ENCODE peak calls at places on chromosomes 4 and X, in eight cellular contexts. One of them, this sample, is unnamed. For H3K4me1 and H3K36me3, the result is how much of the 10 kb centered on the place peaks cover.

GRCh38 chr4:7393491-7394183 is 41.1 kb downstream of the PSAPL1 start:
- DNase-seq in sigmoid colon: no peak
- DNase-seq in cardiac muscle cell: no peak
- DNase-seq in endothelial cell of umbilical vein: no peak
- DNase-seq in ovary: no peak
- DNase-seq in psoas muscle: no peak
- DNase-seq in left lung: peak
- DNase-seq in tibial artery: no peak
- DNase-seq in this sample: no peak

GRCh38 chrX:5991393-5991792 is 237.3 kb downstream of the NLGN4X start:
- DNase-seq in endothelial cell of umbilical vein: no peak
- DNase-seq in psoas muscle: no peak
- DNase-seq in tibial artery: no peak
- DNase-seq in left lung: no peak
- DNase-seq in ovary: no peak
- DNase-seq in cardiac muscle cell: no peak
- DNase-seq in sigmoid colon: no peak
- DNase-seq in this sample: no peak

GRCh38 chr4:156824451-156825060 is 147.0 kb downstream of the PDGFC start:
- DNase-seq in tibial artery: no peak
- DNase-seq in psoas muscle: no peak
- DNase-seq in endothelial cell of umbilical vein: no peak
- DNase-seq in cardiac muscle cell: no peak
- DNase-seq in ovary: no peak
- DNase-seq in sigmoid colon: no peak
- DNase-seq in left lung: no peak
- DNase-seq in this sample: no peak

GRCh38 chr4:336893-337142 is 796 bp upstream of the ZNF141 start:
- DNase-seq in sigmoid colon: peak
- DNase-seq in ovary: no peak
- DNase-seq in psoas muscle: no peak
- DNase-seq in left lung: no peak
- DNase-seq in cardiac muscle cell: no peak
- DNase-seq in tibial artery: no peak
- DNase-seq in endothelial cell of umbilical vein: no peak
- DNase-seq in this sample: no peak

GRCh38 chr4:44760142-44760898 is 34.0 kb upstream of the GNPDA2 start:
- DNase-seq in endothelial cell of umbilical vein: peak
- DNase-seq in sigmoid colon: no peak
- DNase-seq in left lung: no peak
- DNase-seq in psoas muscle: no peak
- DNase-seq in ovary: no peak
- DNase-seq in tibial artery: no peak
- DNase-seq in cardiac muscle cell: peak
- DNase-seq in this sample: no peak

GRCh38 chrX:110853610-110854009 is 58.0 kb upstream of the CHRDL1 start:
- DNase-seq in left lung: no peak
- DNase-seq in tibial artery: no peak
- DNase-seq in ovary: no peak
- DNase-seq in cardiac muscle cell: peak
- DNase-seq in sigmoid colon: no peak
- DNase-seq in psoas muscle: peak
- DNase-seq in endothelial cell of umbilical vein: no peak
- DNase-seq in this sample: no peak

GRCh38 chrX:39418936-39419659 is 617.8 kb downstream of the MID1IP1 start:
- DNase-seq in cardiac muscle cell: peak
- DNase-seq in tibial artery: no peak
- DNase-seq in left lung: no peak
- DNase-seq in ovary: peak
- DNase-seq in sigmoid colon: no peak
- DNase-seq in endothelial cell of umbilical vein: peak
- DNase-seq in psoas muscle: no peak
- DNase-seq in this sample: peak

GRCh38 chr4:86223472-86223871 is 136.4 kb downstream of the MAPK10 start:
- DNase-seq in ovary: no peak
- DNase-seq in cardiac muscle cell: no peak
- DNase-seq in sigmoid colon: no peak
- DNase-seq in tibial artery: no peak
- DNase-seq in left lung: no peak
- DNase-seq in psoas muscle: no peak
- DNase-seq in endothelial cell of umbilical vein: peak
- DNase-seq in this sample: no peak

GRCh38 chr4:87649980-87650379 is at the start of gene DMP1:
- DNase-seq in tibial artery: no peak
- DNase-seq in left lung: no peak
- DNase-seq in endothelial cell of umbilical vein: no peak
- DNase-seq in ovary: no peak
- DNase-seq in sigmoid colon: no peak
- DNase-seq in psoas muscle: no peak
- DNase-seq in cardiac muscle cell: no peak
- DNase-seq in this sample: no peak

GRCh38 chr4:38831653-38832052 is 25.0 kb downstream of the TLR6 start:
- DNase-seq in ovary: no peak
- DNase-seq in cardiac muscle cell: no peak
- DNase-seq in left lung: no peak
- DNase-seq in sigmoid colon: no peak
- DNase-seq in psoas muscle: no peak
- DNase-seq in tibial artery: no peak
- DNase-seq in endothelial cell of umbilical vein: no peak
- DNase-seq in this sample: no peak

GRCh38 chr4:43763029-43763610 is 685.5 kb downstream of the KCTD8 start:
- DNase-seq in endothelial cell of umbilical vein: no peak
- DNase-seq in psoas muscle: no peak
- DNase-seq in cardiac muscle cell: no peak
- DNase-seq in left lung: no peak
- DNase-seq in tibial artery: no peak
- DNase-seq in ovary: no peak
- DNase-seq in sigmoid colon: no peak
- DNase-seq in this sample: no peak

DNA sequence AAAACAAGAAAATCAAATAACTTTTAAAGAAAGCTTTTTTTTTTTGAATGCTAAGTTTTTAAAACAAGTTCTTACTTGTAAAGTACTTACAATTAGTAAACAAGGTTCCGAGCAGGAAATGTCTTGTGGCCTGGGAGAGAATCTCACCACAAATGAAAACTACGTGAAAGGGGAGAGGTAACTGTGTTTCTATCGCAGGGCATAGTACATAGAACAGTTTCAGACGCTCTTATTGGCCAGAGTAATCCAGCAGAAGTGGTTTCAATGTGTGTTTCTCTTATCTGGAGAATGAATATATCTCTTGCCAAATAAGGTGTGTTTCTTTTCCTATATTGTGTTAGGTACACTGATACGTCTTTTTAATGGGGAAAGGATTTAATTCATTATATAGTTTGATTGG is at the start of gene PLAC8:
- DNase-seq in tibial artery: no peak
- DNase-seq in cardiac muscle cell: no peak
- DNase-seq in sigmoid colon: no peak
- DNase-seq in left lung: no peak
- DNase-seq in psoas muscle: no peak
- DNase-seq in ovary: no peak
- DNase-seq in endothelial cell of umbilical vein: no peak
- DNase-seq in this sample: no peak
- H3K27ac ChIP-seq in tibial artery: no peak
- H3K27ac ChIP-seq in cardiac muscle cell: no peak
- H3K27ac ChIP-seq in sigmoid colon: no peak
- H3K27ac ChIP-seq in left lung: peak
- H3K27ac ChIP-seq in psoas muscle: no peak
- H3K27ac ChIP-seq in ovary: no peak
- H3K27ac ChIP-seq in endothelial cell of umbilical vein: no peak
- H3K27ac ChIP-seq in this sample: no peak

DNA sequence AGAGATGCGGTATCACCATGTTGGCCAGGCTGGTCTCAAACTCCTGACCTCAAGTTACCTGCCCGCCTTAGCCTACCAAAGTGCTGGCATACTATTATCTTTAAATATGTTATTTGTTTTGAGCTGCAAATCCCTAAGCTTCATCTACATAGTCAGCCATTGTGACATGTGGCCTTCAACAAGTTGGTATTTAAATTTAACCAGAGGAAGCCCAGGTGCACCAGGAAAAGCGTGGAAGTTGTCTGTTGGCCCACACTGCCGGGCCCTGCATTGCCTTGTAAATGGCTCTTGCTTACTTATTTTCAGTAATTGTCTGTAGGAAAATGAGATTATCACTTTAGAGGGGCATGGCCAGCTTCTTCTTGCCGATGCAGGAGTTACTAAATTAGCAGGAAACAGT is 6.0 kb downstream of the WWC2 start:
- DNase-seq in psoas muscle: no peak
- DNase-seq in endothelial cell of umbilical vein: no peak
- DNase-seq in tibial artery: no peak
- DNase-seq in ovary: no peak
- DNase-seq in cardiac muscle cell: no peak
- DNase-seq in sigmoid colon: no peak
- DNase-seq in left lung: no peak
- DNase-seq in this sample: no peak
- H3K4me1 ChIP-seq in psoas muscle: under half
- H3K4me1 ChIP-seq in endothelial cell of umbilical vein: under half
- H3K4me1 ChIP-seq in tibial artery: under half
- H3K4me1 ChIP-seq in ovary: under half
- H3K4me1 ChIP-seq in cardiac muscle cell: under half
- H3K4me1 ChIP-seq in sigmoid colon: under half
- H3K4me1 ChIP-seq in left lung: under half
- H3K4me1 ChIP-seq in this sample: under half

GRCh38 chrX:119661486-119661885 is 31.5 kb downstream of the SEPTIN6 start:
- DNase-seq in cardiac muscle cell: no peak
- DNase-seq in left lung: no peak
- DNase-seq in psoas muscle: no peak
- DNase-seq in tibial artery: no peak
- DNase-seq in sigmoid colon: no peak
- DNase-seq in ovary: no peak
- DNase-seq in endothelial cell of umbilical vein: no peak
- DNase-seq in this sample: no peak
- H3K36me3 ChIP-seq in cardiac muscle cell: under half
- H3K36me3 ChIP-seq in left lung: under half
- H3K36me3 ChIP-seq in psoas muscle: under half
- H3K36me3 ChIP-seq in tibial artery: under half
- H3K36me3 ChIP-seq in sigmoid colon: under half
- H3K36me3 ChIP-seq in ovary: under half
- H3K36me3 ChIP-seq in endothelial cell of umbilical vein: under half
- H3K36me3 ChIP-seq in this sample: under half

DNA sequence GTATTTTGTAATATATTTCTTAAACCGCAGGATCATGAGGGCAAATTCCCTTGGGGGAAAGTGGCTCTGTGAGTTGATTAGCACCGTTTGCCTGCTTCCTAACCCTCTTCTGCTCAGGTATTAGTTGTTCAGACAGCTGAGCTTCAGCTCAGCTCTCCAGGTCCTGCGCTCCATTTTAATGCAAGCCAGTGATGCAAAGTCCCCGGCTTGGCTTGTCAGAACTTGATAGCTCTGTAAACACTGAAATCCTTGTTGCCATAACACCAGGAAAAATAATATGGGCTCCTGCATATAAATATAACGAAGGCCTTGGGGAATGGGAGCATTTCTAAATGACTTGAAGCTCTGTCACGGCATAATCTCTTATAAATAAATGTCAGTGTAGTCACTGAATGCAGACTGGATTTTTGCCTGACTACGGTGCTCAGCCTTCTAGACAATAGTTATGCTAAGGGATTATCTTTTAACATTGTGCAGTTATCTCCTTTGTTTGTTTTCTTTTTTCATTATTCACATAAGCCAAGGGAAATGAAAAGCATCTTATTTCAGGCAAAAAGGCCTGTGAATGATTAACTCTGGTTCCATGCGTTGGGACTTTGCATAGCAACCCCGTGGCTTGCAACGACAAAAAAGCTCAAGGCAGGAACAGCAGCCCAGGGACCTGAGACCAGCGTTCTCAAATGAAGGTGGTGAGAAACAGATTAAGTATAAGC is 253.2 kb downstream of the SPRY1 start:
- DNase-seq in psoas muscle: peak
- DNase-seq in ovary: no peak
- DNase-seq in tibial artery: no peak
- DNase-seq in sigmoid colon: peak
- DNase-seq in left lung: no peak
- DNase-seq in cardiac muscle cell: no peak
- DNase-seq in endothelial cell of umbilical vein: no peak
- DNase-seq in this sample: no peak
- H3K27ac ChIP-seq in psoas muscle: peak
- H3K27ac ChIP-seq in ovary: no peak
- H3K27ac ChIP-seq in tibial artery: peak
- H3K27ac ChIP-seq in sigmoid colon: peak
- H3K27ac ChIP-seq in left lung: peak
- H3K27ac ChIP-seq in cardiac muscle cell: no peak
- H3K27ac ChIP-seq in endothelial cell of umbilical vein: no peak
- H3K27ac ChIP-seq in this sample: peak

GRCh38 chr4:40843696-40844095 is 93.9 kb downstream of the NSUN7 start:
- DNase-seq in psoas muscle: no peak
- DNase-seq in sigmoid colon: peak
- DNase-seq in tibial artery: no peak
- DNase-seq in ovary: no peak
- DNase-seq in left lung: no peak
- DNase-seq in cardiac muscle cell: no peak
- DNase-seq in endothelial cell of umbilical vein: no peak
- DNase-seq in this sample: no peak
- H3K4me1 ChIP-seq in psoas muscle: under half
- H3K4me1 ChIP-seq in sigmoid colon: under half
- H3K4me1 ChIP-seq in tibial artery: under half
- H3K4me1 ChIP-seq in ovary: under half
- H3K4me1 ChIP-seq in left lung: under half
- H3K4me1 ChIP-seq in cardiac muscle cell: under half
- H3K4me1 ChIP-seq in endothelial cell of umbilical vein: under half
- H3K4me1 ChIP-seq in this sample: under half